ENCODE peak calls at places on chromosomes 11 and 22, in six cellular contexts. O is H1, E is HepG2, I is GM12891, F is K562, D is GM12878. H is an unnamed sample.
A peak's percentile ranks its signal among the peaks of the same experiment; 100 is the strongest.

GRCh38 chr11:20464566-20464965 is 77.0 kb downstream of the PRMT3 start:
- DNase-seq in E (no peak), I (no peak), D (no peak), O (no peak), F (no peak), H (no peak)

GRCh38 chr11:64385953-64386704 is 27.2 kb downstream of the RPS6KA4 start:
- DNase-seq in F (no peak), D (no peak), I (no peak), O (no peak), E (peak; percentile 33), H (no peak)

GRCh38 chr11:89458646-89459045 is 32.5 kb downstream of the NOX4 start:
- DNase-seq in D (no peak), F (no peak), O (no peak), E (no peak), I (no peak), H (no peak)

GRCh38 chr11:69265911-69266510 is 27.9 kb upstream of the MYEOV start:
- DNase-seq in F (no peak), I (no peak), E (no peak), O (no peak), D (no peak), H (no peak)

GRCh38 chr11:121393855-121394254 is 58.3 kb upstream of the SORL1 start:
- DNase-seq in D (no peak), F (no peak), O (no peak), E (peak; percentile 7), I (no peak), H (no peak)

GRCh38 chr22:25388866-25389540 is 169.6 kb downstream of the CRYBB2 start:
- DNase-seq in O (no peak), F (no peak), I (no peak), E (peak; percentile 26), D (no peak), H (no peak)

GRCh38 chr11:90911192-90911591 is 688.3 kb upstream of the CHORDC1 start:
- DNase-seq in D (no peak), F (no peak), E (no peak), I (no peak), O (no peak), H (no peak)

GRCh38 chr22:25161017-25161915 is 38.4 kb upstream of the CRYBB3 start:
- DNase-seq in I (no peak), E (no peak), D (no peak), F (no peak), O (no peak), H (no peak)

GRCh38 chr11:31646206-31646605 is 136.6 kb downstream of the ELP4 start:
- DNase-seq in E (no peak), O (no peak), D (no peak), I (no peak), F (no peak), H (no peak)

GRCh38 chr11:19814421-19814820 is 101.8 kb downstream of the NAV2 start:
- DNase-seq in I (no peak), D (no peak), E (no peak), F (no peak), O (no peak), H (no peak)

DNA sequence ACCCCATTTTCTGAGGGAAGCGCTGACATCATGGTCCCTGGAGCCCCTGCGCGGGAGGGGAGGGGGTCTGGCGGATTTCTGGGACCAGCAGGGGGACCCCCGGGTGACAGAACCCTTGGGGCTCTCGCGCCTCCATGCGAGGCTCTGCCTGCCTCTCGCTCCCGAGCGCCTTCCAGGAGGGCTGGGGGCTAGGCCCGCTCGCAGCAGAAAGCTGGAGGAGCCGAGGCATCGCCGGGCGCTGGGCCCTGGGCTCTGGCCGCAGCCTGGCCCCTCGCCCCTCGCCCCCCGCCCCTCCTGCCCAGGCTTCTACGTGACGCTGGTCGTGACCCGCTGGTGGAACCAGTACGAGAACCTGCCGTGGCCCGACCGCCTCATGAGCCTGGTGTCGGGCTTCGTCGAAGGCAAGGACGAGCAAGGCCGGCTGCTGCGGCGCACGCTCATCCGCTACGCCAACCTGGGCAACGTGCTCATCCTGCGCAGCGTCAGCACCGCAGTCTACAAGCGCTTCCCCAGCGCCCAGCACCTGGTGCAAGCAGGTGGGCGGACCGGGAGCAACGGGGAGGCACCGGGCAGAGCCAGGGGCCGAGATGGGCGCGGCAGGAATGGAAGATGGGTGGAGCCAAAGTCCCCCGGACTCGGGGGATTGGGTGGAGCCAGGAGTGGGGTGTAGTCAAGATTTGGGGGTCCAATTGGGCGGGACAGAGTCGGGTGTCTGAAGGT is 5.4 kb downstream of the BEST1 start:
- DNase-seq in E (no peak), D (no peak), F (no peak), O (peak; percentile 83), I (peak; percentile 49), H (no peak)
- TF ChIP-seq POLR2A in E (no peak), D (peak; percentile 38), F (no peak), O (no peak), I (no peak), H (no peak)

GRCh38 chr11:117180661-117181585 is 2.4 kb downstream of the SIDT2 start:
- DNase-seq in I (peak; percentile 64), D (peak; percentile 46), F (peak; percentile 68), E (peak; percentile 76), O (peak; percentile 58), H (no peak)
- TF ChIP-seq POLR2AphosphoS5 in I (no peak), D (no peak), F (peak; percentile 30), E (no peak), O (peak; percentile 19), H (no peak)

GRCh38 chr11:76673164-76674142 is 2.9 kb upstream of the LRRC32 start:
- DNase-seq in E (no peak), F (no peak), O (no peak), I (no peak), D (no peak), H (no peak)
- TF ChIP-seq TAF1 in E (no peak), F (no peak), O (no peak), I (no peak), D (no peak), H (no peak)

GRCh38 chr11:72641900-72642814 is 32.1 kb downstream of the PDE2A start:
- DNase-seq in E (no peak), F (peak; percentile 89), D (no peak), O (no peak), I (peak; percentile 49), H (no peak)
- TF ChIP-seq POLR2A in E (no peak), F (no peak), D (no peak), O (no peak), I (no peak), H (no peak)

DNA sequence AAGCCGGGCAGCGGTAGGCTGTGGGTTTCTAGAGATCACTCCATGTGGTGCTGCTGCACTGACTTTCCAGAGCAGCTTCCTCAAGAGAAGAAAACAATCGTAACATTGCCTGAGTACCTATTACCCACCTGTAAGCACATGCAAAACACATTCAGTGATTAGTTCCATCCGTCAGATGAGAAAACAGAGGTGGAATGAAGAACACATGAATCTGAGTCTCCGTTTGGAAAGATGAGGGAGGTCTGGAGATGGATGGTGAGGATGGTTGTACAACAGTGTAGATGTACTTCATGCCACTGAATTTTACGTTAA is 7.5 kb upstream of the SLCO2B1 start:
- DNase-seq in D (no peak), E (no peak), O (no peak), F (no peak), I (no peak), H (no peak)
- TF ChIP-seq POLR2AphosphoS5 in D (no peak), E (no peak), O (no peak), F (no peak), I (no peak), H (no peak)

GRCh38 chr22:50641696-50642607 is 14.0 kb upstream of the ARSA start:
- DNase-seq in O (peak; percentile 75), D (no peak), F (peak; percentile 42), E (peak; percentile 95), I (no peak), H (no peak)
- TF ChIP-seq TAF1 in O (peak; percentile 35), D (no peak), F (no peak), E (peak; percentile 38), I (no peak), H (no peak)

GRCh38 chr11:107490836-107491235 is 33.2 kb upstream of the CWF19L2 start:
- DNase-seq in E (no peak), F (no peak), D (no peak), I (no peak), O (no peak), H (no peak)

GRCh38 chr11:107496011-107496410 is 38.4 kb upstream of the CWF19L2 start:
- DNase-seq in D (no peak), F (no peak), O (no peak), E (peak; percentile 21), I (no peak), H (no peak)

GRCh38 chr11:107493117-107493516 is 35.5 kb upstream of the CWF19L2 start:
- DNase-seq in F (no peak), O (no peak), I (no peak), D (no peak), E (no peak), H (no peak)

GRCh38 chr11:107494036-107494435 is 36.4 kb upstream of the CWF19L2 start:
- DNase-seq in E (no peak), O (no peak), D (no peak), F (no peak), I (no peak), H (no peak)
- TF ChIP-seq POLR2A in E (no peak), O (no peak), D (no peak), F (no peak), I (no peak), H (no peak)

GRCh38 chr22:49886346-49887073 is 31.7 kb downstream of the ALG12 start:
- DNase-seq in I (no peak), D (no peak), E (no peak), F (no peak), O (no peak), H (no peak)
- TF ChIP-seq POLR2AphosphoS5 in I (no peak), D (no peak), E (no peak), F (no peak), O (no peak), H (no peak)

GRCh38 chr11:66316849-66317251 is at the start of gene CD248:
- DNase-seq in D (no peak), E (no peak), O (no peak), F (no peak), I (no peak), H (no peak)

GRCh38 chr11:66318576-66318970 is 1.7 kb upstream of the CD248 start:
- DNase-seq in D (no peak), F (no peak), E (no peak), O (no peak), I (no peak), H (no peak)

GRCh38 chr11:66317322-66317765 is 500 bp upstream of the CD248 start:
- DNase-seq in I (no peak), D (no peak), O (no peak), F (no peak), E (peak; percentile 18), H (no peak)

GRCh38 chr11:66315921-66316811 is 678 bp downstream of the CD248 start:
- DNase-seq in E (no peak), O (no peak), I (no peak), D (no peak), F (no peak), H (no peak)

DNA sequence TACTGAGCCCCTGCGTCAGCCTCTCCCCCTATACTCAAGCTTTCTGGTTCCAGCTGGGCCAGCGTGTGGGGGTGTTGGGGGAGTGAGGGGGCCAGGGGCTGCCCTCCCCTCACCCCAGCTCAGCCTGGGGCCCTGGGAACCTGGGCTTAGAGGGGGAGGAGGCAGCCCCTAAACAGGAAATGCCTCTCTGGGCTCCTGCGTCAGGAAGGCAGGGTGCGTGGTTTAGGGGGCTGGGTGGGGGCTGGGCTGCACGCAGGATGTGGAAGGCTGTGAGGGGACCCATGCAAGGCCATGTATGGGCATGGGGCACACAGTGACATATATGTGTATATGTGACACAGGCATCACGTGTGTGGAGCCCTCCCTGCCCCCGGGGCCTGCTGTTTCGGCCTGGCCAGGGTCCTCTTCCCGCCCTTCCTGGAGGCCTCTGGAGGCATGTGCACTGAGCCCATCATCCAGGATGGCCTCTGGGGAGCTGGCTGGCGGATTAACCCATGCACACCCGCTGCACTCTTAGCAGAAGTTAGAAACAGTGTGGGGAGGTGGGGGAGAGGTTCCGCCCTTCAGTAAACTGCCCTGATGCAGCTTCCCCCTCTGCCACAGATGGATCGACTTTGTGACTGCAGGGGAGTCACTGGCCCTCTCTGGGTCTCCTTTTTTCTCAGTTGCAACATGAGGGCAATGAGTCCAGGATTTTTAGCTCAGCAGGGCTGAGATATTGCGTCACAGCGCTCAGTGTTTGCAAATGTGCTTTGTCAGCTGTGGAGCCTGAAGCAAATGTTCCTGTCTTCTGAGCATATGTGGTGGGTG is 1.1 kb upstream of the CD248 start:
- DNase-seq in F (no peak), E (peak; percentile 70), I (no peak), D (no peak), O (no peak), H (no peak)
- TF ChIP-seq TAF1 in F (no peak), E (no peak), I (no peak), D (no peak), O (peak; percentile 19), H (no peak)